ENCODE peak calls at places on chromosomes 16 and 17, in six cellular contexts. X is H9, U is neuronal stem cell, A is IMR-90, N is mesenchymal stem cell, D is H1. R is an unnamed sample.

GRCh38 chr17:62702746-62703268 is 75.3 kb downstream of the MRC2 start:
- DNase-seq in A (no peak), X (no peak), U (no peak), D (no peak), N (no peak), R (no peak)

GRCh38 chr16:52837251-52837650 is 215.4 kb downstream of the CHD9NB start:
- DNase-seq in X (no peak), A (peak; percentile 6), U (no peak), D (no peak), N (peak; percentile 59), R (no peak)

GRCh38 chr17:43169561-43170139 is 1.4 kb upstream of the NBR1 start:
- DNase-seq in U (peak; percentile 20), A (peak; percentile 26), D (no peak), X (peak; percentile 54), N (peak; percentile 82), R (peak; percentile 75)

GRCh38 chr17:43068570-43069367 is 43.7 kb downstream of the RND2 start:
- DNase-seq in U (no peak), A (no peak), X (no peak), D (no peak), N (peak; percentile 59), R (peak; percentile 23)

GRCh38 chr17:39972271-39972670 is 8.3 kb upstream of the PSMD3 start:
- DNase-seq in D (no peak), U (no peak), A (peak; percentile 35), X (no peak), N (no peak), R (peak; percentile 26)

GRCh38 chr17:4858068-4858879 is 25.1 kb downstream of the MINK1 start:
- DNase-seq in A (no peak), D (no peak), N (no peak), U (peak; percentile 48), X (peak; percentile 64), R (no peak)

GRCh38 chr17:50593321-50593720 is 32.8 kb downstream of the CACNA1G start:
- DNase-seq in A (no peak), U (peak; percentile 82), X (peak; percentile 74), N (peak; percentile 13), D (no peak), R (peak; percentile 60)

GRCh38 chr17:80751070-80751459 is 206.4 kb downstream of the RPTOR start:
- DNase-seq in N (no peak), D (no peak), A (peak; percentile 16), U (no peak), X (no peak), R (no peak)

GRCh38 chr16:56970934-56971767 is 9.4 kb downstream of the CETP start:
- DNase-seq in U (no peak), D (no peak), X (no peak), A (peak; percentile 19), N (no peak), R (no peak)

GRCh38 chr17:12489307-12489706 is 176.4 kb upstream of the MYOCD start:
- DNase-seq in U (no peak), N (no peak), X (no peak), A (no peak), D (no peak), R (no peak)

GRCh38 chr17:15501282-15501681 is 33.9 kb upstream of the CDRT4 start:
- DNase-seq in U (no peak), A (no peak), X (no peak), D (no peak), N (no peak), R (no peak)

GRCh38 chr17:7842380-7842949 is 8.4 kb downstream of the KDM6B start:
- DNase-seq in X (no peak), A (peak; percentile 97), D (no peak), N (peak; percentile 98), U (no peak), R (peak; percentile 86)

GRCh38 chr17:6079155-6079554 is 9.0 kb downstream of the WSCD1 start:
- DNase-seq in D (no peak), U (no peak), X (no peak), N (no peak), A (no peak), R (no peak)

GRCh38 chr17:44007346-44008204 is 3.2 kb downstream of the NAGS start:
- DNase-seq in U (no peak), D (no peak), A (no peak), N (no peak), X (no peak), R (peak; percentile 7)

GRCh38 chr17:7626307-7626706 is 1.3 kb downstream of the SAT2 start:
- DNase-seq in A (no peak), N (no peak), U (no peak), D (no peak), X (no peak), R (no peak)

GRCh38 chr16:11788914-11789313 is 8.1 kb downstream of the ZC3H7A start:
- DNase-seq in A (no peak), U (no peak), X (no peak), N (no peak), D (no peak), R (no peak)

DNA sequence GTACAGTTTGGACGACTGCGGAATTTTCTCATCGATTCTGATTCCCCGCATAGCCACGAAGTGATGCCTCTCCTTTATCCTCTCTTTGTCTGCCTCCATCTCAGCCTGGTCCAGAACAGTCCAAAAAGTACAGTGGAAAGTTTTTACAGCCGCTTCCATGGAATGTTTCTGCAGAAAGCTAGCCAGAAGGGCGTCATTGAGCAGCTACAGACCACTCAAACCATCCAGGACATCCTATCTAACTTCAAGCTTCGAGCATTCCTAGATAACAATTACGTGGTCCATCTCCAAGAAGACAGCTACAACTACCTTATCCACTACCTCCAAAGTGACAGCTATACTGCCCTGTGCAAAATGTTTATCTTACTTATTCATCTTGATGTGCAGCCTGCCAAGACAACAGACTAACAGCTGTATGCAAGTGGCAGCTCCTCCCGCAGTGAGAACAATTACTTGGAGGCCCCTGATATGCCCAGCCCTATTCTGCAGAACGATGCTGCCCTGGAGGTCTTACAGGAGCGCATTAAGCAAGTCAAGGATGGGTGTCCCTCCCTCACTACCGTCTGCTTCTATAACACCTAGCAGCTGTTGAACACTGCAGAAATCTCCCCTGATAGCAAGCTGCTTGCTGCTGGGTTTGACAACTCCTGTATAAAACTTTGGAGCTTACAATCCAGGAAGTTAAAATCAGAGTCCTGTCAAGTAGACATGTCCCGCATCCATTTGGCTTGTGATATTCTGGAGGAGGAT is 38.9 kb downstream of the SLFN12L start:
- DNase-seq in U (no peak), D (no peak), A (no peak), X (no peak), N (no peak), R (no peak)
- H3K14ac ChIP-seq in U (no peak overlapping the region), D (no peak overlapping the region), A (no peak overlapping the region), X (no peak overlapping the region), N (no peak overlapping the region), R (no peak overlapping the region)

GRCh38 chr16:85067431-85067830 is 39.8 kb downstream of the KIAA0513 start:
- DNase-seq in X (no peak), A (no peak), N (no peak), D (no peak), U (no peak), R (peak; percentile 63)
- H3K14ac ChIP-seq in X (no peak overlapping the region), A (no peak overlapping the region), N (no peak overlapping the region), D (no peak overlapping the region), U (peak overlapping the region; percentile 32), R (no peak overlapping the region)

GRCh38 chr16:83849434-83849833 is 41.7 kb downstream of the HSBP1 start:
- DNase-seq in D (no peak), X (no peak), N (no peak), U (no peak), A (no peak), R (no peak)
- H3K14ac ChIP-seq in D (no peak overlapping the region), X (peak overlapping the region; percentile 86), N (no peak overlapping the region), U (no peak overlapping the region), A (no peak overlapping the region), R (no peak overlapping the region)

GRCh38 chr17:31497994-31498826 is 106.7 kb downstream of the RAB11FIP4 start:
- DNase-seq in A (no peak), N (no peak), U (no peak), X (no peak), D (no peak), R (no peak)

GRCh38 chr17:31497431-31497830 is 106.0 kb downstream of the RAB11FIP4 start:
- DNase-seq in X (no peak), N (no peak), A (no peak), D (no peak), U (no peak), R (no peak)

GRCh38 chr17:31495049-31495885 is 103.8 kb downstream of the RAB11FIP4 start:
- DNase-seq in A (no peak), X (no peak), U (no peak), D (no peak), N (no peak), R (peak; percentile 96)

GRCh38 chr17:31496097-31496496 is 104.6 kb downstream of the RAB11FIP4 start:
- DNase-seq in N (no peak), A (no peak), X (no peak), U (no peak), D (no peak), R (no peak)

DNA sequence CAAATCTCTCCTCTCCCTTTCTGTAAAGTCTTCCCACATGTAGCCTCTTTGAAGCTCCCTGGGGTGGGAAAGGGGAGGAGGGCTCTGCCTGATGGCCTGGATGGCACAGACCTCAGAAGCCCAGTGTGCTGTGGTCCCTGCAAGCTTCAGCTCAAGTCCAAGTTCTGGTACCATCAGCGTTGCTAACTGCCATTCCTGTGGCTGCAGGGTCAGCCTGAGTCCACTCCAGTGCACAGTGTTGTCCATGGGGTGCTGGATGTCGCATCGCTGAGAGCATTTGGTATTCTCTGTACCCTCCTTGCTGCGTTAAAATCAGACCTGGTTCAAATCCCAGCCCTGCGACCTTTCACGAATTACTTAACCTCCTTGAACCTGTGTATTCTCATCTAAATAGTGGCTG is 105.1 kb downstream of the RAB11FIP4 start:
- DNase-seq in N (no peak), A (no peak), X (no peak), D (no peak), U (no peak), R (no peak)
- H3K14ac ChIP-seq in N (no peak overlapping the region), A (no peak overlapping the region), X (no peak overlapping the region), D (no peak overlapping the region), U (no peak overlapping the region), R (no peak overlapping the region)

GRCh38 chr16:6709736-6710135 is 622.9 kb upstream of the RBFOX1 start:
- DNase-seq in U (no peak), A (no peak), X (no peak), N (no peak), D (no peak), R (no peak)

GRCh38 chr16:6701096-6701495 is 631.5 kb upstream of the RBFOX1 start:
- DNase-seq in A (no peak), D (no peak), N (no peak), X (no peak), U (no peak), R (no peak)

DNA sequence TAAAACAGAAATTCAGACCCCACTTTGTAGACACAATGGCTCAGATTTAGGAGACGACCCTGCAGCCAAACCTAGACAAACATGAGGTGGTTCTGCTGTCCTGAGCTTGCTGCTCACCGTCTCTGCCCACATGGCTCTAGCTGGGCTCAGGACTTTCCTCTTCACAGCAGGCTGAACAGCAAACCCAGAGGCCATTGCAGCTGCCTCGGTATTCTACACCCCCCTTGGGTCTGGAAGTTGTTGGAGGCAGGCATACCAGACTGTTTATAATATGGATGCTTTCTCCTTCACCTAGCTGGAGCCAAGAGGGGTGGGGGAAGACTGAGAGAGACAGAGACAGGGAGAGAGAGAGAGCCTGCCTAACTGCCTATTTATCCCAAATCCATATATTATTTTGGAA is 628.3 kb upstream of the RBFOX1 start:
- DNase-seq in U (no peak), A (no peak), N (no peak), D (no peak), X (no peak), R (no peak)
- H3K14ac ChIP-seq in U (no peak overlapping the region), A (no peak overlapping the region), N (no peak overlapping the region), D (no peak overlapping the region), X (no peak overlapping the region), R (no peak overlapping the region)

GRCh38 chr17:78348055-78348745 is 11.7 kb downstream of the SOCS3 start:
- DNase-seq in D (no peak), U (no peak), N (no peak), A (no peak), X (no peak), R (no peak)
- H3K14ac ChIP-seq in D (no peak overlapping the region), U (no peak overlapping the region), N (peak overlapping the region; percentile 19), A (no peak overlapping the region), X (no peak overlapping the region), R (no peak overlapping the region)